ENCODE peak calls at places on chromosomes 4 and X, in four cellular contexts. H, L, T and O are unnamed samples.

GRCh38 chr4:117093581-117093980 is 8.2 kb upstream of the TRAM1L1 start:
- DNase-seq in L (peak), T (no peak), H (no peak), O (no peak)

GRCh38 chr4:2689114-2689513 is 67.0 kb downstream of the TNIP2 start:
- DNase-seq in T (no peak), H (no peak), L (no peak), O (no peak)

GRCh38 chr4:127995776-127996175 is 30.6 kb downstream of the ABHD18 start:
- DNase-seq in T (no peak), H (no peak), L (peak), O (no peak)

GRCh38 chrX:24377195-24377594 is 16.8 kb downstream of the SUPT20HL1 start:
- DNase-seq in L (no peak), T (no peak), H (no peak), O (no peak)

GRCh38 chrX:135170877-135171519 is at the start of gene CT55:
- DNase-seq in T (no peak), H (no peak), L (no peak), O (peak)

GRCh38 chrX:51837926-51838325 is 55.5 kb upstream of the MAGED1 start:
- DNase-seq in H (no peak), T (no peak), L (peak), O (no peak)

GRCh38 chrX:131763674-131764073 is 219.8 kb downstream of the OR13H1 start:
- DNase-seq in H (no peak), T (no peak), L (peak), O (no peak)

GRCh38 chr4:2962614-2963184 is 507 bp downstream of the NOP14 start:
- DNase-seq in L (peak), H (peak), T (no peak), O (peak)

GRCh38 chr4:74886490-74886889 is 46.4 kb upstream of the PARM1 start:
- DNase-seq in T (no peak), L (peak), H (no peak), O (no peak)

GRCh38 chrX:18598413-18598812 is 73.5 kb downstream of the RS1 start:
- DNase-seq in H (no peak), L (peak), T (no peak), O (no peak)

GRCh38 chrX:18537068-18537467 is 111.7 kb downstream of the CDKL5 start:
- DNase-seq in H (no peak), T (no peak), L (no peak), O (no peak)

GRCh38 chrX:1894656-1895055 is 279.8 kb downstream of the ASMT start:
- DNase-seq in L (no peak), T (no peak), H (no peak), O (no peak)

GRCh38 chrX:23317799-23318724 is 16.6 kb upstream of the PTCHD1 start:
- DNase-seq in H (no peak), L (no peak), T (no peak), O (peak)

GRCh38 chrX:27863813-27864212 is 56.0 kb downstream of the MAGEB10 start:
- DNase-seq in L (no peak), H (no peak), T (no peak), O (peak)

DNA sequence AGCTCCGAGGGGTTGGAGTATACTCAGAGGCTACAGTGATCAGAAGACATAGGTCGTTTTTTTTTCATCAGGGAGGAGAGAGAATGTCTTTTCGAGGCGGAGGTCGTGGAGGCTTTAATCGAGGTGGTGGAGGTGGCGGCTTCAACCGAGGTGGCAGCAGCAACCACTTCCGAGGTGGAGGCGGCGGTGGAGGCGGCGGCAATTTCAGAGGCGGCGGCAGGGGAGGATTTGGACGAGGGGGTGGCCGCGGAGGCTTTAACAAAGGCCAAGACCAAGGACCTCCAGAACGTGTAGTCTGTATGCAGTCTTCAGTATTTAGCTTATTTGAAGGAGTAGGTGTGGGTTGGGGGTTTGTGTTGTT is 500 bp downstream of the GAR1 start:
- DNase-seq in H (no peak), T (no peak), L (no peak), O (no peak)
- H4K91ac ChIP-seq in H (no peak), T (peak), L (peak), O (no peak)

GRCh38 chr4:37439809-37440518 is 195.4 kb downstream of the NWD2 start:
- DNase-seq in H (no peak), L (no peak), T (no peak), O (no peak)
- H4K91ac ChIP-seq in H (no peak), L (no peak), T (no peak), O (no peak)

DNA sequence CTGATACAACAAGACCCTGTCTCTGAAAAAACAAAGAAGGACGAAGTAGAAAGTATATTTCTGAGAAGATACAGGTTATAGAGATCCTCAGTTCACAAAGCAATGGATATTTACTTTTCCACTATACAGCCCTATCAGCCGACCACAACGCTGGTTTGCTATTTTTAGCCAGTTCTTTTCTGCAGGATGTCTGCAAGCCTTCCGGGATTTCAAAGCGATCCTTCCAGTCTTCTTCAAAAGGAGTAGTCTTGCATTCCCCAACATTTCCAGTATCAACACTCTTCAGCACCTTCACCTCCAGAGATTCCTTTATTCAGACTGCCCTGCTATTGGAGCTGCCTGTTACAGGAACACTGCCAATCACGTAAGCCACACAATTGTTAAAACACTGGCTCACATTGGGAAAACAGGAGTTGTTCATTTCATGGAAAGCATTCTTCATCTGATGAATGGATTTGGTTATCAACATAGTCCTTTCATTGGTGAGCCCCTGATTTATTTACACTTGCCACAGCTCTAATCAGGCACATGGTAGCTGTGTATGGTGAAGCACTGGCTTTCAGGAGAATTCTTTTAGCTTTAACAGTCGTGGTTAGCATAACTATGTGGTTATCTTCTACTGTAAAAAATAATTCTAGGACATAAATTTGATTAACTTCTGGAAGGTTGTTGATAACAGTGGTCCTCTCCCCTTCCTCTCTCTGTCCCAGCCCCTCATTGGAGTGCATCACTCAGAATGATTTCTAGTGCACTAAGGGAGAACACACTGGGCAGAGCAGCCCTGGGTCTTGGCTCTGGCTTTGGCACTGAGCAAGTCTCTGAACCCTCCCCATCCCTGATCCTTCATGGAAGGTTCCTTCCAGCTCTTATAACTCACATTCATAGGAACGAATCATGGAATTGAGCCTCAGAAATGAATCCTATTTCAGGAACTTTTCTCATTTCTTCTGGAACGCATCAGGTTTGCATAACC is 109.9 kb upstream of the SORBS2 start:
- DNase-seq in T (no peak), H (no peak), L (no peak), O (no peak)
- H4K91ac ChIP-seq in T (no peak), H (no peak), L (no peak), O (no peak)

DNA sequence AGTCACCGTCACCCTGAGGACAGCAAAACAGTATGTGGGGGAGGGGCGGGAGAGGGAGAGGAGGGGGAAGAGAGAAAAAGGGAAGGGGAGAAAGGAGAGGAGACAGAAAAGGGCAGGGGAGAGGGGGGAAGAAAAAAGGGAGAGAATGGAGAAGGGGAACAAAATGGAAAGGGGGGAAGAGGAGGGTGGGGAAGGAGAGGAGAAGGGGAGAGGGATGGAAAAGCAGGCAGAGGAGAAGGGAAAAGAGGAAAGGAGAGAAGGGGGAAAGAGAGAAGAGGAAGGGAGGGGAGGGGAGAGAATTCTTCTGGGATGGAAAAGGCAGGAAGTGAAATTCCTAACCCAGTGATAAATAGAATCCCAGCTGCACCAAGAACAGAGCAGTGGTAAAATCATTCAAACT is 244.3 kb downstream of the BCOR start:
- DNase-seq in L (no peak), T (no peak), H (no peak), O (no peak)
- H4K91ac ChIP-seq in L (no peak), T (no peak), H (no peak), O (no peak)

DNA sequence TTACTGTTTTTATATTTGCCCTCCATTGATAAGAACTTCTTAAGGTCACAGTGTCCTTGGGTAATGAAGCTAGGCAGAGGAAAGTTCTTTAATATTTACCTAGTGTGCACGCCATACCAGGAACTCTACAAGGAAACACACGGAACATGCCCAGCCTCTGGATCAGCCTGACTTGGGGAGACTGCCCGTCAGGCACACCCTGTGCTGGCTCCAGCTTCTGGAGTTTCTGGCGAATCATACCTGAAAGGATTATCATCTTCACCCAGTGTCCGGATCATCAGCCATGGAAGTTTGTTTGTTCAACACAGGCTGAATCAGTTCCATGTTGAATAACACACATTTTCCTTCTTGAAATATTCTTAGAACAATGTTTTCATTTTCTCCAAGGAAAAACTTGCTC is 176.6 kb downstream of the SHROOM3 start:
- DNase-seq in L (peak), T (no peak), H (no peak), O (no peak)
- H4K91ac ChIP-seq in L (peak), T (no peak), H (no peak), O (no peak)

GRCh38 chr4:107380190-107380589 is 339.8 kb downstream of the PAPSS1 start:
- DNase-seq in T (no peak), H (no peak), L (no peak), O (no peak)
- H4K91ac ChIP-seq in T (no peak), H (no peak), L (no peak), O (no peak)

GRCh38 chrX:6694977-6695376 is 160.1 kb upstream of the VCX3A start:
- DNase-seq in H (no peak), T (no peak), L (no peak), O (no peak)
- H4K91ac ChIP-seq in H (no peak), T (peak), L (no peak), O (no peak)

GRCh38 chr4:90099795-90100194 is 27.4 kb upstream of the CCSER1 start:
- DNase-seq in T (no peak), H (no peak), L (no peak), O (no peak)

GRCh38 chr4:90105274-90105673 is 21.9 kb upstream of the CCSER1 start:
- DNase-seq in T (no peak), H (no peak), L (no peak), O (no peak)

GRCh38 chr4:90103991-90104390 is 23.2 kb upstream of the CCSER1 start:
- DNase-seq in L (no peak), H (no peak), T (no peak), O (no peak)
- H4K91ac ChIP-seq in L (no peak), H (no peak), T (no peak), O (no peak)

GRCh38 chr4:1202526-1203378 is 30.4 kb upstream of the SPON2 start:
- DNase-seq in T (no peak), H (no peak), L (no peak), O (no peak)
- H4K91ac ChIP-seq in T (no peak), H (no peak), L (peak), O (no peak)

GRCh38 chr4:168748807-168749206 is 252.0 kb downstream of the PALLD start:
- DNase-seq in T (no peak), H (no peak), L (no peak), O (no peak)
- H4K91ac ChIP-seq in T (no peak), H (no peak), L (no peak), O (no peak)